ENCODE peak calls at places on chromosome 17, in seven cellular contexts. F is posterior vena cava, P is DMS53, J is non-pigmented ciliary epithelial cell, R is sigmoid colon, O is uterus, G is neural progenitor cell. T is an unnamed sample.

GRCh38 chr17:75525806-75526554 is 483 bp downstream of the LLGL2 start:
- DNase-seq in P (peak; percentile 82), F (no peak), G (peak; percentile 93), O (no peak), R (no peak), J (no peak), T (no peak)

GRCh38 chr17:63096426-63096825 is 130.4 kb downstream of the TANC2 start:
- DNase-seq in R (no peak), J (no peak), P (no peak), F (no peak), O (no peak), G (no peak), T (no peak)

GRCh38 chr17:77072670-77073069 is 68.1 kb upstream of the SEC14L1 start:
- DNase-seq in J (no peak), R (no peak), G (no peak), F (no peak), P (no peak), O (no peak), T (no peak)

GRCh38 chr17:8728251-8728925 is 16.2 kb downstream of the CCDC42 start:
- DNase-seq in F (peak; percentile 50), P (no peak), G (no peak), R (no peak), J (no peak), O (no peak), T (no peak)

GRCh38 chr17:59761385-59762021 is 54.0 kb downstream of the VMP1 start:
- DNase-seq in G (peak; percentile 54), F (no peak), P (no peak), J (peak; percentile 95), O (no peak), R (no peak), T (no peak)

GRCh38 chr17:61399131-61400057 is at the start of gene TBX2:
- DNase-seq in G (peak; percentile 67), P (peak; percentile 57), J (peak; percentile 90), R (peak; percentile 78), F (no peak), O (peak; percentile 87), T (peak; percentile 84)

GRCh38 chr17:82545071-82545462 is 25.5 kb downstream of the FOXK2 start:
- DNase-seq in O (peak; percentile 70), G (no peak), R (peak; percentile 90), P (no peak), J (no peak), F (no peak), T (no peak)

GRCh38 chr17:3959295-3959899 is 4.8 kb downstream of the ATP2A3 start:
- DNase-seq in P (peak; percentile 96), G (no peak), O (no peak), R (no peak), J (no peak), F (no peak), T (no peak)

GRCh38 chr17:55774834-55775233 is 24.0 kb downstream of the PCTP start:
- DNase-seq in F (no peak), G (peak; percentile 87), P (no peak), O (no peak), R (no peak), J (no peak), T (peak; percentile 21)

GRCh38 chr17:6548034-6548433 is 8.3 kb downstream of the PITPNM3 start:
- DNase-seq in J (no peak), P (no peak), R (no peak), G (no peak), O (no peak), F (no peak), T (no peak)

GRCh38 chr17:40915199-40915661 is 22.2 kb downstream of the KRT23 start:
- DNase-seq in O (no peak), F (no peak), R (no peak), P (peak; percentile 70), G (no peak), J (peak; percentile 95), T (no peak)

GRCh38 chr17:9658593-9659211 is 13.4 kb downstream of the USP43 start:
- DNase-seq in G (no peak), R (no peak), F (no peak), J (peak; percentile 60), P (no peak), O (no peak), T (no peak)

GRCh38 chr17:42285346-42286050 is 2.8 kb upstream of the STAT5A start:
- DNase-seq in J (no peak), O (peak; percentile 10), F (peak; percentile 35), P (no peak), G (no peak), R (peak; percentile 52), T (no peak)

GRCh38 chr17:82815790-82816305 is 24.0 kb downstream of the ZNF750 start:
- DNase-seq in G (no peak), J (no peak), F (peak; percentile 24), P (no peak), R (no peak), O (no peak), T (peak; percentile 12)

GRCh38 chr17:70473049-70473448 is 303.7 kb downstream of the KCNJ2 start:
- DNase-seq in P (no peak), J (no peak), F (no peak), O (no peak), R (no peak), G (no peak), T (no peak)

GRCh38 chr17:82332669-82333278 is 792 bp downstream of the SECTM1 start:
- DNase-seq in R (peak; percentile 85), J (no peak), F (peak; percentile 91), P (peak; percentile 89), G (no peak), O (peak; percentile 47), T (peak; percentile 83)

GRCh38 chr17:69909389-69909788 is 165.6 kb upstream of the KCNJ16 start:
- DNase-seq in O (no peak), R (no peak), F (no peak), P (no peak), G (no peak), J (no peak), T (no peak)

GRCh38 chr17:57954421-57955182 is 610 bp downstream of the CUEDC1 start:
- DNase-seq in P (peak; percentile 58), J (no peak), F (peak; percentile 92), O (peak; percentile 83), G (peak; percentile 78), R (peak; percentile 93), T (peak; percentile 64)

GRCh38 chr17:63919311-63919723 is 678 bp upstream of the GH1 start:
- DNase-seq in P (peak; percentile 67), G (peak; percentile 75), F (no peak), R (peak; percentile 75), J (peak; percentile 27), O (peak; percentile 41), T (peak; percentile 31)

GRCh38 chr17:1727876-1728630 is 3.5 kb downstream of the WDR81 start:
- DNase-seq in R (no peak), P (no peak), G (no peak), J (no peak), O (peak; percentile 16), F (peak; percentile 79), T (peak; percentile 80)

GRCh38 chr17:63701477-63702222 is 1.7 kb upstream of the LIMD2 start:
- DNase-seq in R (no peak), P (no peak), G (no peak), O (no peak), J (no peak), F (no peak), T (peak; percentile 71)

GRCh38 chr17:82384730-82385429 is 13.3 kb downstream of the UTS2R start:
- DNase-seq in G (no peak), F (peak; percentile 89), R (no peak), O (no peak), P (peak; percentile 87), J (no peak), T (peak; percentile 82)

GRCh38 chr17:82835122-82835521 is 4.7 kb downstream of the ZNF750 start:
- DNase-seq in J (no peak), P (no peak), G (no peak), R (no peak), O (no peak), F (peak; percentile 29), T (no peak)

GRCh38 chr17:55341432-55341831 is 76.7 kb downstream of the HLF start:
- DNase-seq in J (peak; percentile 45), O (no peak), F (no peak), P (no peak), R (no peak), G (no peak), T (no peak)

GRCh38 chr17:78588258-78589030 is 11.2 kb upstream of the DNAH17 start:
- DNase-seq in F (no peak), R (no peak), J (no peak), O (no peak), G (no peak), P (no peak), T (no peak)

GRCh38 chr17:15029469-15029868 is 235.7 kb downstream of the PMP22 start:
- DNase-seq in J (no peak), P (no peak), F (no peak), R (no peak), G (no peak), O (no peak), T (no peak)

GRCh38 chr17:30235386-30236296 is at the start of gene SLC6A4:
- DNase-seq in J (no peak), P (peak; percentile 56), F (peak; percentile 76), G (peak; percentile 72), O (no peak), R (no peak), T (no peak)

T was measured in left lung.